ENCODE peak calls at places on chromosomes 7 and 10, in seven cellular contexts. Y is AG09309; V is mesothelial cell of epicardium; T is GM13977; W is NCI-H446; J is stimulated activated CD4-positive, alpha-beta T cell treated with anti-CD3 and anti-CD28 coated beads, Interleukin-2, amount 100 ng/mL, for 48 hours; G is RWPE1. D is an unnamed sample.

GRCh38 chr7:23093111-23093510 is 12.5 kb upstream of the KLHL7 start:
- DNase-seq in Y (no peak), V (no peak), T (no peak), W (no peak), J (no peak), G (no peak), D (no peak)

GRCh38 chr7:28276303-28276702 is 95.7 kb upstream of the JAZF1 start:
- DNase-seq in Y (no peak), V (no peak), T (no peak), W (no peak), J (no peak), G (no peak), D (no peak)

GRCh38 chr7:112450807-112451661 is 774 bp downstream of the IFRD1 start:
- DNase-seq in Y (peak), V (peak), T (peak), W (peak), J (peak), G (peak), D (peak)

GRCh38 chr7:117143580-117143979 is 179.3 kb downstream of the WNT2 start:
- DNase-seq in Y (no peak), V (no peak), T (no peak), W (no peak), J (no peak), G (peak), D (no peak)

GRCh38 chr7:52260046-52260665 is 775.3 kb upstream of the POM121L12 start:
- DNase-seq in Y (no peak), V (no peak), T (no peak), W (peak), J (no peak), G (peak), D (no peak)

GRCh38 chr10:101655581-101655980 is 39.4 kb downstream of the FBXW4 start:
- DNase-seq in Y (no peak), V (no peak), T (no peak), W (no peak), J (no peak), G (no peak), D (no peak)

GRCh38 chr7:158018061-158018796 is 569.4 kb downstream of the PTPRN2 start:
- DNase-seq in Y (no peak), V (no peak), T (no peak), W (no peak), J (no peak), G (no peak), D (no peak)

GRCh38 chr10:18368681-18369080 is 228.5 kb downstream of the CACNB2 start:
- DNase-seq in Y (no peak), V (no peak), T (no peak), W (no peak), J (no peak), G (peak), D (no peak)

GRCh38 chr7:2638224-2638991 is 6.6 kb downstream of the TTYH3 start:
- DNase-seq in Y (peak), V (no peak), T (no peak), W (no peak), J (no peak), G (no peak), D (peak)

GRCh38 chr10:13271552-13272163 is 28.2 kb downstream of the PHYH start:
- DNase-seq in Y (no peak), V (no peak), T (peak), W (peak), J (peak), G (no peak), D (peak)

GRCh38 chr7:126937196-126937595 is 315.5 kb downstream of the GRM8 start:
- DNase-seq in Y (no peak), V (no peak), T (no peak), W (no peak), J (no peak), G (no peak), D (no peak)

GRCh38 chr10:91219371-91220193 is 881 bp upstream of the PCGF5 start:
- DNase-seq in Y (no peak), V (no peak), T (no peak), W (no peak), J (no peak), G (no peak), D (no peak)

GRCh38 chr10:91652364-91652763 is 19.5 kb upstream of the PPP1R3C start:
- DNase-seq in Y (peak), V (no peak), T (no peak), W (no peak), J (no peak), G (peak), D (no peak)

GRCh38 chr7:112254709-112255387 is 48.4 kb downstream of the ZNF277 start:
- DNase-seq in Y (no peak), V (no peak), T (no peak), W (no peak), J (no peak), G (no peak), D (no peak)

GRCh38 chr7:159113056-159113455 is 31.6 kb downstream of the VIPR2 start:
- DNase-seq in Y (no peak), V (no peak), T (no peak), W (no peak), J (no peak), G (no peak), D (no peak)

GRCh38 chr7:44213872-44214595 is 13.3 kb downstream of the YKT6 start:
- DNase-seq in Y (no peak), V (peak), T (peak), W (peak), J (no peak), G (peak), D (peak)

GRCh38 chr7:55200441-55200840 is 164.7 kb upstream of the LANCL2 start:
- DNase-seq in Y (no peak), V (no peak), T (no peak), W (no peak), J (no peak), G (no peak), D (no peak)

GRCh38 chr7:158650821-158651225 is 53.8 kb downstream of the NCAPG2 start:
- DNase-seq in Y (peak), V (no peak), T (no peak), W (no peak), J (no peak), G (peak), D (no peak)

GRCh38 chr10:112763916-112764520 is 186.0 kb upstream of the TCF7L2 start:
- DNase-seq in Y (peak), V (no peak), T (no peak), W (no peak), J (no peak), G (no peak), D (no peak)

GRCh38 chr7:88357295-88357694 is 50.6 kb upstream of the STEAP4 start:
- DNase-seq in Y (no peak), V (no peak), T (no peak), W (no peak), J (no peak), G (no peak), D (peak)

GRCh38 chr7:131586259-131586658 is 29.8 kb upstream of the PODXL start:
- DNase-seq in Y (no peak), V (no peak), T (no peak), W (no peak), J (no peak), G (no peak), D (peak)

GRCh38 chr10:2660300-2660699 is 407.0 kb upstream of the PFKP start:
- DNase-seq in Y (no peak), V (no peak), T (no peak), W (no peak), J (no peak), G (no peak), D (no peak)

GRCh38 chr7:31129067-31129466 is 77.0 kb downstream of the ADCYAP1R1 start:
- DNase-seq in Y (no peak), V (no peak), T (no peak), W (peak), J (no peak), G (no peak), D (no peak)

GRCh38 chr10:43128958-43129706 is 9.1 kb upstream of the CSGALNACT2 start:
- DNase-seq in Y (peak), V (no peak), T (peak), W (no peak), J (no peak), G (peak), D (no peak)

GRCh38 chr7:113799896-113800295 is 118.9 kb downstream of the PPP1R3A start:
- DNase-seq in Y (no peak), V (no peak), T (peak), W (no peak), J (no peak), G (no peak), D (no peak)

GRCh38 chr10:76628801-76629200 is 1008.8 kb downstream of the KCNMA1 start:
- DNase-seq in Y (no peak), V (no peak), T (no peak), W (no peak), J (no peak), G (no peak), D (no peak)

GRCh38 chr10:44966816-44967509 is 7.4 kb downstream of the RASSF4 start:
- DNase-seq in Y (no peak), V (no peak), T (no peak), W (no peak), J (no peak), G (no peak), D (no peak)

GRCh38 chr7:150524018-150524417 is 9.3 kb downstream of the GIMAP7 start:
- DNase-seq in Y (no peak), V (no peak), T (no peak), W (no peak), J (no peak), G (no peak), D (no peak)

GRCh38 chr7:66779669-66780408 is 39.3 kb downstream of the RABGEF1 start:
- DNase-seq in Y (no peak), V (no peak), T (no peak), W (no peak), J (no peak), G (peak), D (no peak)

GRCh38 chr10:116947838-116948529 is 57.0 kb downstream of the SHTN1 start:
- DNase-seq in Y (no peak), V (no peak), T (no peak), W (no peak), J (no peak), G (peak), D (no peak)

GRCh38 chr10:3469639-3470020 is 297.0 kb upstream of the PITRM1 start:
- DNase-seq in Y (no peak), V (no peak), T (no peak), W (no peak), J (no peak), G (no peak), D (no peak)

GRCh38 chr10:107427021-107427420 is 262.5 kb upstream of the SORCS1 start:
- DNase-seq in Y (no peak), V (no peak), T (no peak), W (no peak), J (no peak), G (no peak), D (no peak)

GRCh38 chr7:155645652-155646051 is 1.2 kb downstream of the RBM33 start:
- DNase-seq in Y (no peak), V (no peak), T (no peak), W (no peak), J (no peak), G (no peak), D (no peak)

GRCh38 chr7:865921-866320 is 10.4 kb upstream of the GET4 start:
- DNase-seq in Y (no peak), V (no peak), T (no peak), W (no peak), J (no peak), G (no peak), D (no peak)

GRCh38 chr7:65287023-65287422 is 86.6 kb upstream of the ZNF92 start:
- DNase-seq in Y (no peak), V (no peak), T (no peak), W (no peak), J (no peak), G (no peak), D (no peak)

GRCh38 chr10:79241990-79242619 is 105.2 kb upstream of the PPIF start:
- DNase-seq in Y (no peak), V (no peak), T (peak), W (no peak), J (peak), G (peak), D (peak)

GRCh38 chr7:7178906-7179305 is 3.4 kb upstream of the C1GALT1 start:
- DNase-seq in Y (no peak), V (no peak), T (no peak), W (no peak), J (no peak), G (peak), D (no peak)